ENCODE peak calls at places on chromosomes 3 and 15, in six cellular contexts. F is HepG2, A is SK-N-SH, N is A549, I is HL-60, V is Panc1. T is an unnamed sample.

GRCh38 chr3:184003187-184003967 is 14.3 kb downstream of the ABCC5 start:
- DNase-seq in F (no peak), A (no peak), N (no peak), I (no peak), V (no peak), T (no peak)

GRCh38 chr15:80568298-80568697 is 126.8 kb upstream of the ABHD17C start:
- DNase-seq in F (no peak), A (no peak), N (no peak), I (no peak), V (no peak), T (no peak)

GRCh38 chr3:158573714-158574113 is 2.7 kb downstream of the MLF1 start:
- DNase-seq in F (peak; percentile 3), A (no peak), N (no peak), I (no peak), V (no peak), T (peak; percentile 47)

GRCh38 chr3:177050466-177051237 is 146.6 kb downstream of the TBL1XR1 start:
- DNase-seq in F (peak; percentile 13), A (peak; percentile 28), N (peak; percentile 4), I (no peak), V (peak; percentile 30), T (peak; percentile 36)

GRCh38 chr3:22228705-22229104 is 477.7 kb upstream of the ZNF385D start:
- DNase-seq in F (no peak), A (no peak), N (no peak), I (no peak), V (no peak), T (no peak)

GRCh38 chr3:64505419-64505818 is 182.4 kb downstream of the ADAMTS9 start:
- DNase-seq in F (peak; percentile 74), A (no peak), N (no peak), I (no peak), V (no peak), T (no peak)

GRCh38 chr3:89957461-89957860 is 850.0 kb downstream of the EPHA3 start:
- DNase-seq in F (no peak), A (no peak), N (no peak), I (no peak), V (no peak), T (no peak)

GRCh38 chr15:76286231-76286879 is 24.9 kb downstream of the ETFA start:
- DNase-seq in F (no peak), A (no peak), N (no peak), I (no peak), V (no peak), T (no peak)

GRCh38 chr3:129560269-129560787 is 17.4 kb downstream of the H1-8 start:
- DNase-seq in F (no peak), A (peak; percentile 73), N (no peak), I (no peak), V (no peak), T (no peak)

GRCh38 chr3:151604941-151605340 is 128.8 kb upstream of the AADACL2 start:
- DNase-seq in F (no peak), A (no peak), N (no peak), I (no peak), V (no peak), T (no peak)

GRCh38 chr3:134905647-134905935 is 110.5 kb downstream of the EPHB1 start:
- DNase-seq in F (no peak), A (no peak), N (no peak), I (no peak), V (no peak), T (no peak)

GRCh38 chr3:69628956-69629355 is 110.3 kb upstream of the MITF start:
- DNase-seq in F (no peak), A (no peak), N (no peak), I (no peak), V (no peak), T (no peak)

GRCh38 chr3:42273351-42273750 is 7.4 kb upstream of the CCK start:
- DNase-seq in F (no peak), A (no peak), N (no peak), I (no peak), V (no peak), T (no peak)

GRCh38 chr3:29493109-29493508 is 212.2 kb downstream of the RBMS3 start:
- DNase-seq in F (no peak), A (no peak), N (no peak), I (no peak), V (no peak), T (no peak)

GRCh38 chr3:18812316-18812715 is 336.0 kb upstream of the KCNH8 start:
- DNase-seq in F (no peak), A (no peak), N (no peak), I (no peak), V (no peak), T (no peak)

GRCh38 chr15:66599536-66600239 is 33.9 kb upstream of the LCTL start:
- DNase-seq in F (no peak), A (no peak), N (no peak), I (no peak), V (no peak), T (no peak)

GRCh38 chr15:100778831-100779288 is 100.8 kb upstream of the ALDH1A3 start:
- DNase-seq in F (no peak), A (no peak), N (no peak), I (no peak), V (no peak), T (no peak)

GRCh38 chr15:68383161-68384074 is 48.5 kb downstream of the ITGA11 start:
- DNase-seq in F (peak; percentile 39), A (peak; percentile 64), N (peak; percentile 78), I (no peak), V (no peak), T (peak; percentile 77)

GRCh38 chr3:86937306-86937791 is 53.6 kb downstream of the VGLL3 start:
- DNase-seq in F (no peak), A (no peak), N (no peak), I (no peak), V (no peak), T (no peak)

GRCh38 chr15:91561371-91562100 is 292.0 kb upstream of the SLCO3A1 start:
- DNase-seq in F (no peak), A (no peak), N (no peak), I (no peak), V (no peak), T (no peak)

DNA sequence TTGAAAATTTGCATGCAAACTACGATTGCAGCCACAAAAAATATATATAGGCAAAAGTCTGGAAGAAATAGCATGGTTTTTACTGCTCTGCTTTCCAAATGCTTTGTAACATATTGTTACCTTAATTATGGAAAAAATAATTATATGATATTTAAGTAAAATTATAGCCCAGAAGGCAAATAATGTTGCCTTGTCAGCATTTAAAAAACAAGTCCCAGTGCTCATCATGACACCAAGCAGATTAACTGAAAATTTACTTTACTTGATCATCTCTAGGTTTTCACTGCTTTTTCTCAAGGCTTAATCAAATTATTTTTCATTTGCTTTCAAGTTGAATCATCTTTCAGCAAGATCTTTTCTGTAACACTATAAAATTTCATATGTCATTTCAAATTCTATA is 262.9 kb downstream of the ZMAT3 start:
- DNase-seq in F (no peak), A (no peak), N (no peak), I (no peak), V (no peak), T (no peak)
- H3K4me3 ChIP-seq in F (no peak overlapping the region), A (no peak overlapping the region), N (no peak overlapping the region), I (no peak overlapping the region), V (no peak overlapping the region), T (no peak overlapping the region)

GRCh38 chr3:95655363-95655986 is 1158.9 kb upstream of the EPHA6 start:
- DNase-seq in F (no peak), A (no peak), N (peak; percentile 1), I (no peak), V (no peak), T (no peak)

DNA sequence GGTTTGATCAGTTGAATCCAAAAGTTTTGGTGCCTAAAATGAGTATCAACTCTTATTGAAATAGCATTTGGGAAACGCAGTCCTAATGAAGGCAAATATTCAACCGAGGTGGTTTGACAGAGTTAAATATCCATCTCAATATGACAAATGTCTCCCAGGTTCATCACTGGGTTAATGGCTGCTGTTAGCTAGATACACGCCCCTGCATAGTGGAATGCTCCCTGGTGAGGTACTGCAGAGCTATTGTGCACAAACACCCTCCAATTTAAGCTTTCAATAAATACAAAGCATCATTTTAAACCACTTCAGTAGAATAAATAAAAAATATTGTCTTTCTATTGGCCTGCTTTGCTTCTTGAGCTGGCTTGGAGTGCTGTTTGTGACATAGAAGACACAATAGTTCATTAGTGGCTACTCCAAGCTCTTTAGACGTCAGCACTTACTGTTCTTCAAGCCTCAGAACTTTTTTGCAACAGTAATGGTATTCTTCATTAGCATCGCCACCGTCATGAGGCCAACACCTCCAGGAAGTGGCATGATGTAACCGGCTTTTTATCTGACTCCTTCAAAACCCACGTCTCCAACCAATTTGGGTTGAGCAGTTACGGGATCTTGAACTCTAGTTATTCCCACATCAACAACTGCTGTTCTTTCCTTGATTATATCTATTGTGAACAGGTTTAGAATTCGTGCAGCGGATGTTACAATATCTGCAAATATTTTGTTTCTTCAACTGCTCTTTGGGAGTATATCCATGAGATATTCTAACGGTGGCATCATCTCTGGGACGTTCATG is 1159.6 kb upstream of the EPHA6 start:
- DNase-seq in F (no peak), A (no peak), N (peak; percentile 4), I (no peak), V (no peak), T (no peak)
- TF ChIP-seq REST in F (no peak), A (no peak), N (no peak), I (no peak), V (no peak), T (no peak)

GRCh38 chr3:16173696-16174355 is 654 bp upstream of the GALNT15 start:
- DNase-seq in F (no peak), A (no peak), N (no peak), I (no peak), V (no peak), T (no peak)

GRCh38 chr3:16176391-16177030 is 2.0 kb downstream of the GALNT15 start:
- DNase-seq in F (no peak), A (no peak), N (no peak), I (no peak), V (no peak), T (no peak)

GRCh38 chr3:16171825-16172224 is 2.7 kb upstream of the GALNT15 start:
- DNase-seq in F (no peak), A (no peak), N (no peak), I (no peak), V (no peak), T (no peak)

GRCh38 chr3:16174976-16175901 is 759 bp downstream of the GALNT15 start:
- DNase-seq in F (no peak), A (no peak), N (no peak), I (no peak), V (no peak), T (peak; percentile 11)

DNA sequence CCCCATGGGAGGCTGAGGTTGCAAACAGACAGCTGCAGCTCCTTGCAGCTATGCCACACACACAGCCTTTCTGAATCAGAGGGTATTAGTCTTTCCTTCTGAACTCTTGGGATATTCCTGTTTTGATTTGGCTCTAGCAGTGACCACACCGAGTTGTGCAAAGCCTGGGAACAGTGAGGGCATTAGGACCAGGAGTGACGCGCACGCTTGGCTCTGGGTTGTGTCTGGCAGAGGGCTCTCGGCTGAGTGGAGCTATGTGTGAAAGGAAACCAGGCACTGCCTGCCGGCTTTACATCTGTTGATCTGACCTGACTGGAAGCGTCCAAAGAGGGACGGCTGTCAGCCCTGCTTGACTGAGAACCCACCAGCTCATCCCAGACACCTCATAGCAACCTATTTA is at the start of gene GALNT15:
- DNase-seq in F (no peak), A (peak; percentile 82), N (no peak), I (no peak), V (no peak), T (no peak)
- H3K4me3 ChIP-seq in F (no peak within 1 kb of the TSS), A (peak within 1 kb of the TSS; percentile 51), N (no peak within 1 kb of the TSS), I (no peak within 1 kb of the TSS), V (no peak within 1 kb of the TSS), T (no peak within 1 kb of the TSS)

DNA sequence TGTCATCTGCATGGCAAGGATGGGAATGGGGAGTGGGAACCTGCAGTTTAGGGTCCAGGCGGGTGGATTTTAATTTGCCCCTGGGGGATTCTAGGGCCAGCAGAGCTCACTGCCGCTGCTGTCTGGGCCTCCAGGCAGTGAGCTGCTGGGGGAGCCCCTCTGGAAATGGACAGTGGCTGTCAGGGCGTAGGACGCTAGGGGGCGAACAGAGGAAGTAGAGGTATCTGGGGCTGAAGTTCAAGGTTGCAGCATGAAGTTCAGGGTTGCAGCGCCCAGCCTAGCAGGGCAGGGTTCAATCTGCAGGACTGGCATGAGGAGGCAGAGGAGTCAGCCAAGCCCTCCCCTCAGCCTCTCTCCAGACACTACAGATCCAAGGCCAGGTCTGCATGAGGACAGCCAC is 49.5 kb downstream of the APBA2 start:
- DNase-seq in F (peak; percentile 58), A (no peak), N (peak; percentile 46), I (peak; percentile 6), V (no peak), T (peak; percentile 85)
- TF ChIP-seq REST in F (no peak), A (no peak), N (no peak), I (no peak), V (no peak), T (no peak)

T was measured in GM23338.